ENCODE peak calls at places on chromosomes 6 and 20, in six cellular contexts. S, N, O, P, C and T are unnamed samples.

GRCh38 chr6:118187568-118188164 is 280.6 kb downstream of the SLC35F1 start:
- DNase-seq in S (no peak), N (no peak), O (no peak), P (no peak), C (peak; percentile 31), T (no peak)

GRCh38 chr20:20462185-20462584 is 94.3 kb downstream of the INSM1 start:
- DNase-seq in S (no peak), N (no peak), O (no peak), P (no peak), C (no peak), T (no peak)

GRCh38 chr6:56863366-56863765 is 91.5 kb upstream of the BEND6 start:
- DNase-seq in S (no peak), N (no peak), O (no peak), P (no peak), C (no peak), T (no peak)

GRCh38 chr6:52261229-52261628 is 16.9 kb upstream of the IL17F start:
- DNase-seq in S (no peak), N (no peak), O (no peak), P (no peak), C (no peak), T (no peak)

GRCh38 chr20:51095755-51096509 is 73.0 kb upstream of the KCNG1 start:
- DNase-seq in S (no peak), N (peak; percentile 12), O (no peak), P (no peak), C (no peak), T (no peak)

GRCh38 chr20:63230800-63231268 is 4.9 kb upstream of the BIRC7 start:
- DNase-seq in S (peak; percentile 47), N (no peak), O (peak; percentile 47), P (no peak), C (no peak), T (peak; percentile 77)

GRCh38 chr6:47168176-47168575 is 126.0 kb upstream of the ADGRF1 start:
- DNase-seq in S (peak; percentile 67), N (no peak), O (no peak), P (no peak), C (peak; percentile 66), T (no peak)

GRCh38 chr6:41700577-41701347 is 34.6 kb downstream of the TFEB start:
- DNase-seq in S (no peak), N (no peak), O (peak; percentile 43), P (no peak), C (no peak), T (no peak)

GRCh38 chr6:151389640-151390275 is 1.6 kb downstream of the ZBTB2 start:
- DNase-seq in S (peak; percentile 77), N (no peak), O (peak; percentile 80), P (peak; percentile 63), C (peak; percentile 80), T (peak; percentile 32)

GRCh38 chr20:39117486-39117885 is 155.3 kb downstream of the DHX35 start:
- DNase-seq in S (no peak), N (no peak), O (no peak), P (peak; percentile 53), C (no peak), T (no peak)

GRCh38 chr6:138944412-138944811 is 43.6 kb downstream of the REPS1 start:
- DNase-seq in S (no peak), N (no peak), O (no peak), P (no peak), C (no peak), T (no peak)

GRCh38 chr6:170131351-170131750 is 159.5 kb downstream of the DLL1 start:
- DNase-seq in S (peak; percentile 15), N (peak; percentile 48), O (no peak), P (no peak), C (no peak), T (no peak)

GRCh38 chr6:140281236-140281635 is 906.8 kb upstream of the CITED2 start:
- DNase-seq in S (no peak), N (no peak), O (no peak), P (no peak), C (no peak), T (no peak)

GRCh38 chr20:51700809-51701285 is 67.3 kb downstream of the ATP9A start:
- DNase-seq in S (no peak), N (no peak), O (no peak), P (peak; percentile 18), C (no peak), T (no peak)

GRCh38 chr6:107666084-107666981 is 157.8 kb downstream of the SCML4 start:
- DNase-seq in S (no peak), N (no peak), O (no peak), P (no peak), C (no peak), T (no peak)

GRCh38 chr20:50870572-50871161 is 60.6 kb downstream of the ADNP start:
- DNase-seq in S (no peak), N (peak; percentile 45), O (no peak), P (no peak), C (no peak), T (no peak)

GRCh38 chr6:150881911-150882481 is 16.5 kb downstream of the MTHFD1L start:
- DNase-seq in S (peak; percentile 57), N (no peak), O (peak; percentile 69), P (no peak), C (peak; percentile 54), T (no peak)

GRCh38 chr6:118306640-118307238 is 241.4 kb upstream of the PLN start:
- DNase-seq in S (no peak), N (no peak), O (no peak), P (no peak), C (no peak), T (no peak)

GRCh38 chr20:45822863-45823262 is 4.2 kb downstream of the TNNC2 start:
- DNase-seq in S (no peak), N (no peak), O (no peak), P (no peak), C (no peak), T (no peak)

GRCh38 chr6:71288228-71289038 is at the start of gene OGFRL1:
- DNase-seq in S (peak; percentile 67), N (peak; percentile 97), O (peak; percentile 77), P (no peak), C (peak; percentile 64), T (peak; percentile 72)

GRCh38 chr6:149860834-149861602 is 3.1 kb downstream of the LRP11 start:
- DNase-seq in S (no peak), N (no peak), O (no peak), P (no peak), C (no peak), T (no peak)

GRCh38 chr6:143701343-143702234 is 23.8 kb downstream of the PHACTR2 start:
- DNase-seq in S (no peak), N (no peak), O (no peak), P (no peak), C (peak; percentile 30), T (no peak)

DNA sequence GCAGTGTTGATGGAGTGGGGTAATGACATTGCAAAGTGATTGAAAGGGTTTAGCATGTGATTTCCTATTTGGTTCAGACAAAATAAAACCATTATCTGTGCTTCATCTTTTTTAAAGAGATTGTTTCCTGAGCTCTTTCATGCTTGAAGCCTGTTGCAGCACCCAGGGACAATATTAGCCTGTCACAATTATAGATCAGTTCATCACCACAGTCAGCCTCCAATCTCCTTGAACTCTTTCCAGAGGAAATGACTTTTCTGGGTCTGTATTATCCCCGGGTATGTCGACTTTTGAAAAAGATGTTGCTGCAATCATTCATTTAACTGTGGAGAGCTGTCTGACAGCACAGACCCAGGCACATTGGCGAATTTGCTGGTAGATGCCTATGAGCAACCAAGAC is 17.0 kb upstream of the KIF16B start:
- DNase-seq in S (no peak), N (no peak), O (no peak), P (no peak), C (no peak), T (no peak)
- H3K27me3 ChIP-seq in S (no peaks in the 10 kb centered on the region), N (no peaks in the 10 kb centered on the region), O (no peaks in the 10 kb centered on the region), P (no peaks in the 10 kb centered on the region), C (no peaks in the 10 kb centered on the region), T (no peaks in the 10 kb centered on the region)

DNA sequence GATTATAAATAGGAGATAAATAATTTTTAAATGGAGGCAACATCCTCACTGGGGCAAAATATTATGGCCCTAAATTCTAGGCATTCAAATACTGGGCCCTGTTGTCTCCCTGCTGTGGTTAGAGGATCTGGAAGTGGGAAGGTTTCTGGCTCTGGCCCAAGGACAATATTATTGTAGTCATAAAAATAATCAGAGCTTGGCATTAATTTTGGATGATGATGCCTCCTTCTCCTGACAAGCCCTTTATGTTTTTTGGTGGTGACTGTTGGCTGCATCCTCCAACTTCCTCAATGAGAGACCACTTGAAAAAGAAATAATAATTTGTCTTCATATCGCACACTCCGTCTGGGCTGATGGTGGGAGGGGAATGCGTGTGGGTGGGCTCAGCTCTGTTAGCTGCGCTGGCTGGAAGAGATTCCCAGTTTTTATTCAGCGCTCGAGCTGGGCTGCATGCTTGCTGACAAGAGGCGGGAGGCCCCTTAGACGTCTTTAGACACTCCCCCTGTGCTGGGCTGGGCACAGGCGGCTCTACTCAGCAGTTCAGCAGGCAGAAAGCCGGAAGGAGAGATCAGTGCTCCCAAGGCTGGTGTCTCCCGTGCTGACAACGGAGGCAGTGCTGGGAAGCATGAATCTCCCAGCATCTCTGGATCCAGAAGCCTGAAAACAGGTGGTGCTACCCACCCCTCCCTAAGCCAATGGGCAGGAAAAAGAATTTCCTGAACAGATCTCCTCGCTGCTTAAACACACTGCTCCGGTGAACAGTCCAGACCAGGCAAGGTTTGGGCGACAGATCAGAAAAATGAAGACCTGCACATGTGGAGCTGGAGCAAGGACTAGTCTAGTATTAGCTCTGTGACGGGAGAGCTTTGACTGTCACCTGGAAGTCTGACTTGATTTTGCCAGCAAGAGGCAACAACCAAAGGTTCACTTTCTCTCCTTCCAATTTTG is 97.7 kb downstream of the SYCP2 start:
- DNase-seq in S (no peak), N (peak; percentile 72), O (peak; percentile 36), P (peak; percentile 30), C (peak; percentile 47), T (peak; percentile 52)
- H3K27ac ChIP-seq in S (no peak overlapping the region), N (no peak overlapping the region), O (peak overlapping the region; percentile 54), P (no peak overlapping the region), C (peak overlapping the region; percentile 0), T (peak overlapping the region; percentile 39)

GRCh38 chr6:44276667-44277640 is 6.7 kb downstream of the TMEM151B start:
- DNase-seq in S (no peak), N (no peak), O (no peak), P (no peak), C (no peak), T (no peak)

GRCh38 chr6:44278774-44279697 is 8.8 kb downstream of the TMEM151B start:
- DNase-seq in S (no peak), N (no peak), O (no peak), P (no peak), C (no peak), T (no peak)

GRCh38 chr6:44277763-44278162 is 7.5 kb downstream of the TMEM151B start:
- DNase-seq in S (no peak), N (no peak), O (no peak), P (no peak), C (no peak), T (no peak)

GRCh38 chr6:44275749-44276648 is 5.7 kb downstream of the TMEM151B start:
- DNase-seq in S (no peak), N (no peak), O (no peak), P (no peak), C (no peak), T (no peak)

GRCh38 chr6:44278316-44278715 is 8.1 kb downstream of the TMEM151B start:
- DNase-seq in S (no peak), N (no peak), O (no peak), P (no peak), C (no peak), T (no peak)
- H3K27me3 ChIP-seq in S (no peaks in the 10 kb centered on the region), N (peaks cover 33% of the 10 kb centered on the region), O (peaks cover 48% of the 10 kb centered on the region), P (peaks cover 6% of the 10 kb centered on the region), C (peaks cover 6% of the 10 kb centered on the region), T (no peaks in the 10 kb centered on the region)

DNA sequence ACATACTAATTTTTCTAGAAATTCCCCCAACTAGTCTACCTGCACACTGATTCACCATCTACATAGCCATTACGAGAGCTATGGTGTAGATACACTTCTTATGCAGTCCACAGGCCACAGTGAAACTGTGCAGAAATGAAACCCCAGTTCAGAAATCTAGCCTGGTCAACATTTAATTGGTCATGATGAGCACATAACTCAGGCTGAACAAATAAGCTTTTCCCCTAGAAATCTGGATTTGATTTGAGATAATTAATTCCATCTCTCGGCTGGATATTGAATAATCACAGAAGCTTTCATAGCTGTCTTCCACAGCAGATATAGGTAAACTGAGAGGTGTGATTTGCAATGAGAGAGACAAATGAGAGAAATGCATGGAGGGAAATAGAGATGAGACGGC is 22.6 kb upstream of the TINAG start:
- DNase-seq in S (no peak), N (no peak), O (no peak), P (no peak), C (no peak), T (no peak)
- H3K27ac ChIP-seq in S (no peak overlapping the region), N (no peak overlapping the region), O (no peak overlapping the region), P (no peak overlapping the region), C (no peak overlapping the region), T (no peak overlapping the region)